ENCODE peak calls at places on chromosomes 11 and 22, in nine cellular contexts. V is dorsolateral prefrontal cortex, S is mucosa of descending colon, N is HCT116, C is BJ, A is astrocyte of the spinal cord, T is tibial nerve, U is breast epithelium, L is mammary epithelial cell. O is an unnamed sample.

GRCh38 chr11:19673924-19674390 is 38.7 kb upstream of the NAV2 start:
- DNase-seq in V (peak), S (peak), N (no peak), C (no peak), A (peak), T (peak), U (peak), L (no peak), O (no peak)

GRCh38 chr11:86748296-86748695 is 52.0 kb upstream of the PRSS23 start:
- DNase-seq in V (no peak), S (no peak), N (no peak), C (peak), A (peak), T (no peak), U (no peak), L (no peak), O (peak)

GRCh38 chr11:128598755-128599154 is 11.4 kb upstream of the ETS1 start:
- DNase-seq in V (no peak), S (no peak), N (no peak), C (no peak), A (no peak), T (no peak), U (no peak), L (no peak), O (peak)

GRCh38 chr22:39598017-39598965 is 27.7 kb downstream of the CACNA1I start:
- DNase-seq in V (no peak), S (peak), N (peak), C (no peak), A (no peak), T (no peak), U (no peak), L (peak), O (no peak)

GRCh38 chr11:103807806-103808205 is 228.6 kb upstream of the DDI1 start:
- DNase-seq in V (no peak), S (no peak), N (no peak), C (no peak), A (peak), T (no peak), U (no peak), L (peak), O (peak)

GRCh38 chr11:78339483-78339882 is 78.1 kb downstream of the GAB2 start:
- DNase-seq in V (no peak), S (no peak), N (no peak), C (no peak), A (no peak), T (no peak), U (no peak), L (no peak), O (no peak)

GRCh38 chr11:3037041-3037944 is 19.9 kb downstream of the CARS1 start:
- DNase-seq in V (peak), S (peak), N (peak), C (no peak), A (peak), T (peak), U (peak), L (peak), O (peak)

GRCh38 chr11:9170450-9170849 is 79.1 kb upstream of the SCUBE2 start:
- DNase-seq in V (no peak), S (no peak), N (no peak), C (no peak), A (peak), T (no peak), U (no peak), L (no peak), O (peak)

GRCh38 chr11:12195773-12196172 is 85.4 kb downstream of the MICAL2 start:
- DNase-seq in V (no peak), S (no peak), N (no peak), C (no peak), A (no peak), T (no peak), U (no peak), L (no peak), O (no peak)

GRCh38 chr11:15153231-15153630 is 38.5 kb downstream of the INSC start:
- DNase-seq in V (no peak), S (no peak), N (no peak), C (no peak), A (no peak), T (no peak), U (no peak), L (no peak), O (no peak)

GRCh38 chr11:133163463-133164419 is 368.6 kb downstream of the OPCML start:
- DNase-seq in V (no peak), S (no peak), N (no peak), C (no peak), A (peak), T (peak), U (no peak), L (peak), O (peak)

GRCh38 chr11:4019891-4020290 is 74.7 kb upstream of the RRM1 start:
- DNase-seq in V (no peak), S (no peak), N (no peak), C (no peak), A (no peak), T (no peak), U (no peak), L (no peak), O (no peak)

GRCh38 chr22:36239150-36239400 is 252 bp downstream of the APOL2 start:
- DNase-seq in V (no peak), S (no peak), N (no peak), C (no peak), A (no peak), T (no peak), U (no peak), L (no peak), O (no peak)

GRCh38 chr11:26651916-26652315 is 69.9 kb downstream of the SLC5A12 start:
- DNase-seq in V (no peak), S (no peak), N (no peak), C (no peak), A (no peak), T (no peak), U (no peak), L (no peak), O (no peak)

GRCh38 chr11:2186669-2187266 is 15.2 kb upstream of the TH start:
- DNase-seq in V (no peak), S (no peak), N (peak), C (no peak), A (peak), T (no peak), U (no peak), L (no peak), O (peak)

GRCh38 chr22:17315310-17315709 is 54.0 kb upstream of the CECR2 start:
- DNase-seq in V (no peak), S (no peak), N (no peak), C (no peak), A (no peak), T (no peak), U (no peak), L (no peak), O (no peak)

GRCh38 chr11:15109602-15110001 is 5.1 kb upstream of the INSC start:
- DNase-seq in V (no peak), S (no peak), N (no peak), C (no peak), A (no peak), T (no peak), U (no peak), L (no peak), O (no peak)

GRCh38 chr22:40797427-40797826 is 21.7 kb downstream of the SLC25A17 start:
- DNase-seq in V (no peak), S (no peak), N (no peak), C (no peak), A (peak), T (no peak), U (no peak), L (no peak), O (peak)

GRCh38 chr22:27340047-27340446 is 461.5 kb downstream of the MN1 start:
- DNase-seq in V (no peak), S (no peak), N (no peak), C (no peak), A (no peak), T (peak), U (no peak), L (no peak), O (no peak)

GRCh38 chr11:123351375-123351774 is 78.7 kb upstream of the GRAMD1B start:
- DNase-seq in V (peak), S (peak), N (no peak), C (no peak), A (no peak), T (no peak), U (no peak), L (no peak), O (no peak)

GRCh38 chr11:77819921-77820564 is 479 bp downstream of the RSF1 start:
- DNase-seq in V (peak), S (peak), N (no peak), C (no peak), A (peak), T (peak), U (peak), L (peak), O (peak)

GRCh38 chr22:48340191-48340590 is 1487.5 kb downstream of the BRD1 start:
- DNase-seq in V (no peak), S (no peak), N (no peak), C (no peak), A (no peak), T (no peak), U (no peak), L (no peak), O (no peak)

GRCh38 chr11:117634756-117635593 is 162.0 kb downstream of the DSCAML1 start:
- DNase-seq in V (no peak), S (no peak), N (no peak), C (no peak), A (no peak), T (no peak), U (no peak), L (no peak), O (no peak)

GRCh38 chr11:134074346-134074745 is 5.5 kb downstream of the JAM3 start:
- DNase-seq in V (no peak), S (no peak), N (no peak), C (no peak), A (no peak), T (no peak), U (no peak), L (no peak), O (no peak)

GRCh38 chr22:39092111-39092867 is 4.8 kb upstream of the APOBEC3H start:
- DNase-seq in V (no peak), S (peak), N (no peak), C (no peak), A (no peak), T (no peak), U (no peak), L (no peak), O (no peak)

GRCh38 chr11:45799562-45799961 is 5.4 kb upstream of the SLC35C1 start:
- DNase-seq in V (no peak), S (no peak), N (no peak), C (no peak), A (no peak), T (no peak), U (no peak), L (no peak), O (no peak)

DNA sequence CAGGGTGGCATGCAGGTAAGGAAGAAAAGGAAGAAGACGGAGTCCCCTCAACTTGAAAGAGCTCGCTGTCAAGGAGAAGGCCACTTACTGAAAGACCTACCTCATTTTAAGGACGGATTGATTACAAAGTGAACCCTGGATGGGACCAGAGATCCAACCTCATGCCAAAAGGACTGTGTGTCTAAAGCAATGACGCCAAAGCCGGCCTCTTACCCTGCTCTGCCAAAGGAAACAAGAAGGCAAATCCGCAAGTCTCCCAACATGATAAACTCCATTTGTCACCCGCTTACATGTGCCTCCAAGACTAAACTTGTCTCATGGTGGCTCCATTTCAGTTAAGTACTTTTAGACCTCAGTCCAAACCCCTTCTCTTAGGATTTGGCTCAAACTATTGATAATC is 148.7 kb upstream of the MTMR2 start:
- DNase-seq in V (no peak), S (no peak), N (no peak), C (no peak), A (no peak), T (no peak), U (no peak), L (no peak), O (no peak)
- TF ChIP-seq CTCF in V (no peak), S (no peak), N (no peak), C (no peak), A (no peak), T (no peak), U (no peak), L (no peak), O (no peak)

DNA sequence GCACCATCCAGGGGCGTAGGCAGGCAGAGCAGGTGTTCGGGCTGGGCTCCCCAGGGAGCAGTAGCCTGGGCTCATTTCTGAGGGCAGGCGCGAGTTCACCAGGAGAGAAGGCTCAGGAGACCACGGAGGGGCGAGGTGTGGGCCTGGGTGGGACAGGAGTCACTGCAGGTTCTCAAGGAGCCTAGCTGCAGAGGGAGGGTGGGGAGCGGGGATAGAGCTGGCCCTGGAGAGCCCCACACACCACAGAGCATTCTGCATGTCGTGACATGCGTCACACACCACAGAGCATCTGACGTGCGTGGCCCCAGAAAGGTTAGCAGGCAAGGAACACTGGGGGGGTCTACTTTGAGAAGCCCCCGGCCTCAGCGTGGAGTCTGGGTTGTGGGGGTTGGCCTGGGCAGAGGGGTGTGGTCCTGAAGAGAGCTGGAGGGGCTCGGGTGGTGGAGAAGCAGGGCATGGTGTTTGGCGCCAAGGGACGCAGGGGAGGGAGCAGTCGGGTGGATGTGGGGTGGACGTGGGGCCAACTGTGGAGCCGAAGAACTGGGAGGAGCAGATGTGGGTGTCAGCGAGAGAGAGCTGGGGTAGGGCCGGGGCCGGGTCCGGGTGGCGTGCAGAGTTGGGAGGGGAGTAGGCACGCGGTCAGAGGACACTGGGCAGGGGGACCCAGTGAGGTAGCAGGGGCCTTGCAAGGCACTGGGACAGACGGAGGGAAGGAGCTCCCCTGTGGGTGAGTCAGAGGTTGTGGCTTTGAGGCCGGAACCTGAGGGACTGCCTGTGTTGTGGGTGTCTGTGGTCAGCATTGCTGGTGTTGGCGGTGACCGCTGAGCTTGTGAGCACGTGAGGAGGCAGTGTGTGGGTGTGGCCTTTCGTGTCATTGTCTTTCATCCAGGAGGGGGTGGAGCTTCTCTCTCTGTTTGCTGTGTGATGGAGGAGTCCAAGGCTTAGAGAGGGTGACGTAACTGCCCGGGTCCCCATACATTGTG is 25.5 kb downstream of the CTTN start:
- DNase-seq in V (no peak), S (no peak), N (no peak), C (peak), A (peak), T (no peak), U (no peak), L (peak), O (peak)
- H3K4me3 ChIP-seq in V (no peak), S (no peak), N (no peak), C (no peak), A (no peak), T (no peak), U (no peak), L (no peak), O (no peak)

GRCh38 chr11:72821920-72822799 is 7.9 kb downstream of the ATG16L2 start:
- DNase-seq in V (peak), S (peak), N (peak), C (no peak), A (peak), T (peak), U (peak), L (peak), O (peak)
- TF ChIP-seq CTCF in V (peak), S (no peak), N (peak), C (peak), A (no peak), T (no peak), U (no peak), L (no peak), O (no peak)

GRCh38 chr11:101584129-101584515 is 315 bp upstream of the TRPC6 start:
- DNase-seq in V (no peak), S (no peak), N (no peak), C (no peak), A (no peak), T (no peak), U (no peak), L (no peak), O (no peak)

GRCh38 chr11:101586965-101587364 is 3.2 kb upstream of the TRPC6 start:
- DNase-seq in V (no peak), S (no peak), N (no peak), C (no peak), A (no peak), T (no peak), U (no peak), L (no peak), O (no peak)

GRCh38 chr11:101584651-101585050 is 844 bp upstream of the TRPC6 start:
- DNase-seq in V (no peak), S (no peak), N (no peak), C (no peak), A (no peak), T (no peak), U (no peak), L (no peak), O (no peak)

GRCh38 chr11:101582242-101583052 is 1.4 kb downstream of the TRPC6 start:
- DNase-seq in V (no peak), S (no peak), N (no peak), C (no peak), A (no peak), T (no peak), U (no peak), L (peak), O (no peak)

DNA sequence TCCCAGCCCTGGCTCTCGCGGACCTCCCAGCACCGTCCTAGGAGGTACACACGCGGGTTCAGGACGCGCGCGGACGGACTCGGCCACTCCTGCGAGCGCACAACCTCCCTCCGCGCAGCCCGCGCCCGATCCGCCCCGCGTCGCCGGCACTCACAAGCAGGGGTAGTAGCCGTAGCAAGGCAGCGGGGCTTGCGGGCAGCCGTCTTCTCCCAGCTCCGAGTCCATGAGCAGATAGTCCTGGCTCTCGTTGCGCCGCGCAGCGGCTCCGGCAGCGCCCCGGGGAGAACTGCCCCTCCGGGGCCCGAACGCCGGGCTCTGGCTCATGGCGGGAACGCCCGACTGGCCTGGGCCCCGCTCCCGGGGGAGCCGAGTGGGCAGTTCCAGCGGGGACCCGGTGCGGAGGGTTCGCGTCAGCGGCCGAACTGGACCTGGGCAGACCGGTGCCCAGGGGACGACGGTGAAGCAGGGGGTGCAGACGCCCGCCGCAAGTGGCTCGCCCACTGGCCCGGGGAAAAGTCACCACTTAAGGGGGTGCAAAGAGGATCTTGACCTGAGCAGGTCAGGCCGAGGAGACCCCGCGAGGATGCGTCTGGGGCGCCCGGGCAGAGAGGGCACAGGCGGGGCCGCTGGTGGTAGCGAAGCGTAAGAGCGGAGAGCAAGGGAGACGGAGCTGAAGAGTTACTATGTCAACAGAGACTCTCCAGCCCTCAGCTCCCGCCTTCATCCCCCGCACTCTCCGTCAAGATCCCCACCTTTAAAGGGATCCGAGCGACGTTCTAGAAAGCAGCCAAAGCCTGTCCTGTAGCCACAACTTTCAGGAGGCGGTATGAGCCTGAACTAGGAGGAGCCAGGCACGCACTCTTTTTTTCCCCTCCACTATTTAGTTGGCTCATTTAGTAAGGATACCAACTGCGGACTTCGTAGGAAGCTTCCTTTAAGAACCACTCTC is at the start of gene TRPC6:
- DNase-seq in V (no peak), S (peak), N (no peak), C (no peak), A (peak), T (no peak), U (peak), L (peak), O (peak)
- H3K4me3 ChIP-seq in V (peak), S (no peak), N (no peak), C (peak), A (peak), T (peak), U (peak), L (peak), O (peak)

GRCh38 chr22:30601464-30601863 is 5.5 kb upstream of the TCN2 start:
- DNase-seq in V (no peak), S (no peak), N (no peak), C (no peak), A (no peak), T (no peak), U (no peak), L (no peak), O (no peak)

GRCh38 chr22:30598986-30599385 is 7.3 kb upstream of the PES1 start:
- DNase-seq in V (no peak), S (no peak), N (no peak), C (no peak), A (no peak), T (no peak), U (no peak), L (no peak), O (no peak)

GRCh38 chr22:30604723-30605122 is 2.3 kb upstream of the TCN2 start:
- DNase-seq in V (no peak), S (no peak), N (no peak), C (no peak), A (no peak), T (no peak), U (no peak), L (no peak), O (no peak)

GRCh38 chr22:30600925-30601324 is 6.0 kb upstream of the TCN2 start:
- DNase-seq in V (no peak), S (no peak), N (no peak), C (no peak), A (no peak), T (no peak), U (no peak), L (no peak), O (no peak)

GRCh38 chr22:30602049-30602448 is 4.9 kb upstream of the TCN2 start:
- DNase-seq in V (no peak), S (no peak), N (peak), C (no peak), A (peak), T (no peak), U (no peak), L (peak), O (peak)
- TF ChIP-seq CTCF in V (no peak), S (no peak), N (peak), C (peak), A (peak), T (no peak), U (no peak), L (no peak), O (peak)

GRCh38 chr11:116267146-116267545 is 505.6 kb downstream of the BUD13 start:
- DNase-seq in V (no peak), S (no peak), N (no peak), C (no peak), A (no peak), T (no peak), U (no peak), L (no peak), O (no peak)
- H3K4me3 ChIP-seq in V (no peak), S (no peak), N (no peak), C (no peak), A (no peak), T (no peak), U (no peak), L (no peak), O (no peak)